ENCODE peak calls at places on chromosomes 13 and 19, in five cellular contexts. G is AG04450, A is heart right ventricle, I is tibial nerve, Y is HL-60. Z is an unnamed sample.

GRCh38 chr13:101767096-101767495 is 314.6 kb downstream of the ITGBL1 start:
- DNase-seq in G (no peak), A (no peak), I (no peak), Y (no peak), Z (no peak)

GRCh38 chr13:29888306-29888705 is 37.9 kb upstream of the UBL3 start:
- DNase-seq in G (no peak), A (no peak), I (no peak), Y (no peak), Z (no peak)

GRCh38 chr19:18385359-18385674 is 641 bp upstream of the GDF15 start:
- DNase-seq in G (no peak), A (no peak), I (no peak), Y (no peak), Z (no peak)

GRCh38 chr19:46903458-46903857 is 42.7 kb downstream of the ARHGAP35 start:
- DNase-seq in G (no peak), A (no peak), I (no peak), Y (no peak), Z (no peak)

GRCh38 chr13:45825124-45825650 is 26.4 kb downstream of the SIAH3 start:
- DNase-seq in G (no peak), A (no peak), I (no peak), Y (no peak), Z (no peak)

GRCh38 chr19:34480971-34481821 is at the start of gene WTIP:
- DNase-seq in G (peak), A (peak), I (peak), Y (no peak), Z (no peak)

GRCh38 chr13:24060993-24061392 is 99.5 kb upstream of the SPATA13 start:
- DNase-seq in G (no peak), A (no peak), I (no peak), Y (no peak), Z (no peak)

GRCh38 chr13:58298556-58299135 is 667.1 kb downstream of the PCDH17 start:
- DNase-seq in G (no peak), A (no peak), I (no peak), Y (no peak), Z (no peak)

GRCh38 chr13:51435002-51435578 is 17.7 kb downstream of the INTS6 start:
- DNase-seq in G (no peak), A (no peak), I (no peak), Y (no peak), Z (no peak)

GRCh38 chr19:41913476-41914190 is 14.6 kb downstream of the ERFL start:
- DNase-seq in G (no peak), A (no peak), I (no peak), Y (no peak), Z (no peak)

GRCh38 chr19:29662604-29663404 is 2.5 kb upstream of the PLEKHF1 start:
- DNase-seq in G (peak), A (peak), I (no peak), Y (no peak), Z (no peak)

GRCh38 chr13:68616600-68617222 is 1386.6 kb upstream of the PCDH9 start:
- DNase-seq in G (no peak), A (no peak), I (no peak), Y (no peak), Z (no peak)

GRCh38 chr13:40982772-40983171 is 36.3 kb downstream of the ELF1 start:
- DNase-seq in G (no peak), A (no peak), I (no peak), Y (peak), Z (peak)

GRCh38 chr13:90118467-90119071 is 1228.9 kb upstream of the MIR17HG start:
- DNase-seq in G (no peak), A (no peak), I (no peak), Y (no peak), Z (no peak)

GRCh38 chr19:28960586-28960985 is 252.4 kb downstream of the UQCRFS1 start:
- DNase-seq in G (no peak), A (no peak), I (no peak), Y (no peak), Z (no peak)

GRCh38 chr13:32838985-32839384 is 177.2 kb upstream of the KL start:
- DNase-seq in G (no peak), A (no peak), I (no peak), Y (no peak), Z (no peak)

GRCh38 chr13:94112227-94112626 is 367.3 kb downstream of the DCT start:
- DNase-seq in G (peak), A (no peak), I (peak), Y (no peak), Z (no peak)

GRCh38 chr19:43532571-43532961 is 422 bp upstream of the ZNF575 start:
- DNase-seq in G (no peak), A (peak), I (peak), Y (no peak), Z (no peak)

GRCh38 chr19:55472463-55472862 is 4.0 kb upstream of the ZNF628 start:
- DNase-seq in G (no peak), A (no peak), I (no peak), Y (no peak), Z (no peak)

GRCh38 chr13:35164324-35164932 is 222.4 kb downstream of the NBEA start:
- DNase-seq in G (no peak), A (no peak), I (no peak), Y (no peak), Z (peak)

GRCh38 chr19:17755977-17756670 is 4.8 kb downstream of the FCHO1 start:
- DNase-seq in G (no peak), A (peak), I (no peak), Y (no peak), Z (no peak)

GRCh38 chr13:77009011-77009410 is 17.1 kb downstream of the CLN5 start:
- DNase-seq in G (no peak), A (no peak), I (no peak), Y (no peak), Z (no peak)

GRCh38 chr13:44072536-44072935 is 192.8 kb downstream of the LACC1 start:
- DNase-seq in G (no peak), A (no peak), I (no peak), Y (no peak), Z (no peak)

GRCh38 chr19:30898353-30899103 is 450.7 kb downstream of the TSHZ3 start:
- DNase-seq in G (no peak), A (no peak), I (no peak), Y (no peak), Z (no peak)

GRCh38 chr13:110590577-110590976 is 24.8 kb upstream of the NAXD start:
- DNase-seq in G (no peak), A (no peak), I (no peak), Y (no peak), Z (no peak)

GRCh38 chr19:18438331-18439024 is 545 bp upstream of the ISYNA1 start:
- DNase-seq in G (no peak), A (peak), I (no peak), Y (no peak), Z (no peak)

GRCh38 chr13:51818771-51819511 is 15.0 kb upstream of the DHRS12 start:
- DNase-seq in G (peak), A (no peak), I (no peak), Y (no peak), Z (no peak)

GRCh38 chr13:20387441-20387971 is 138.2 kb downstream of the CRYL1 start:
- DNase-seq in G (peak), A (no peak), I (no peak), Y (peak), Z (no peak)

GRCh38 chr19:22545751-22546150 is 88.4 kb upstream of the ZNF492 start:
- DNase-seq in G (no peak), A (peak), I (no peak), Y (peak), Z (no peak)

GRCh38 chr19:7610491-7611240 is 15.0 kb downstream of the CAMSAP3 start:
- DNase-seq in G (no peak), A (no peak), I (no peak), Y (no peak), Z (no peak)

GRCh38 chr13:30371649-30372265 is 50.5 kb upstream of the UBE2L5 start:
- DNase-seq in G (no peak), A (no peak), I (no peak), Y (peak), Z (peak)

GRCh38 chr13:25902946-25903345 is 148.9 kb downstream of the SHISA2 start:
- DNase-seq in G (no peak), A (no peak), I (no peak), Y (no peak), Z (peak)

GRCh38 chr13:101292711-101293110 is 123.6 kb downstream of the NALCN start:
- DNase-seq in G (no peak), A (no peak), I (no peak), Y (no peak), Z (no peak)

GRCh38 chr19:42152285-42152684 is 20.0 kb upstream of the POU2F2 start:
- DNase-seq in G (no peak), A (no peak), I (no peak), Y (no peak), Z (no peak)

GRCh38 chr13:51501592-51502205 is 48.9 kb upstream of the INTS6 start:
- DNase-seq in G (no peak), A (no peak), I (no peak), Y (no peak), Z (no peak)

GRCh38 chr13:27868639-27869435 is 51.0 kb upstream of the PDX1 start:
- DNase-seq in G (no peak), A (no peak), I (no peak), Y (no peak), Z (no peak)

GRCh38 chr19:57191141-57192063 is at the start of gene ZNF264:
- DNase-seq in G (peak), A (peak), I (peak), Y (peak), Z (peak)
- H3K4me3 ChIP-seq in G (peak), A (peak), I (peak), Y (peak), Z (peak)

GRCh38 chr19:16668176-16668575 is 7.2 kb downstream of the TMEM38A start:
- DNase-seq in G (no peak), A (no peak), I (no peak), Y (no peak), Z (no peak)
- H3K27ac ChIP-seq in G (no peak), A (no peak), I (no peak), Y (no peak), Z (no peak)

DNA sequence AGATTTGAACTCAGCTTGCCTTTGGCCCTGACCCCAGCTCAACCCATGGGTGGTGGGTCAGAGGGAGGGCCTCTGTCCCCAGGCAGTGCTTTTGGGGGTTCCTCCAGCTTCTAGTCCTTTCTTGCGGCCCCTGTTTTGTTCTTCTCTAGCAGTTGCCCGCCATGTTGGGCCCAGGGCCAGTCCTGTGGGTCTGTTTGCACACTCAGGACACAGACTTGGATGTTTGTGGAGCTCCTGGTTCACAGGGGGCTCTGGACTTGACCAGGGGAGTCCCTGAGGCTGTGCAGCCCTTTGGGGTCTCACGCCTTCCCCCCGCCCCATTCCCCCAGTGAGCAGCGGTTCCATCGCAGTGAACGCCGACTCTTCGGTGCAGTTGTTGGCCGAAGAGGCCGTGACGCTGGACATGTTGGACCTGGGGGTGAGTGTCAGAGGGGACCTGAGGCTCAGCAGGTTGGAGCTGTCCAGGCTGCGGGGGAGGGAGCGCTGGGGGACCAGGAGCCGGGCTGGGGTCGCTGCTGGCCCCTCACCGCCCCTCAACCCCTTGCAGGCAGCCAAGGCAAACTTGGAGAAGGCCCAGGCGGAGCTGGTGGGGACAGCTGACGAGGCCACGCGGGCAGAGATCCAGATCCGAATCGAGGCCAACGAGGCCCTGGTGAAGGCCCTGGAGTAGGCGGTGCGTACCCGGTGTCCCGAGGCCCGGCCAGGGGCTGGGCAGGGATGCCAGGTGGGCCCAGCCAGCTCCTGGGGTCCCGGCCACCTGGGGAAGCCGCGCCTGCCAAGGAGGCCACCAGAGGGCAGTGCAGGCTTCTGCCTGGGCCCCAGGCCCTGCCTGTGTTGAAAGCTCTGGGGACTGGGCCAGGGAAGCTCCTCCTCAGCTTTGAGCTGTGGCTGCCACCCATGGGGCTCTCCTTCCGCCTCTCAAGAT is 2.5 kb downstream of the ATP5F1D start:
- DNase-seq in G (no peak), A (peak), I (no peak), Y (peak), Z (peak)
- H3K4me3 ChIP-seq in G (peak), A (peak), I (peak), Y (peak), Z (no peak)

GRCh38 chr19:10911579-10912363 is 16.7 kb downstream of the YIPF2 start:
- DNase-seq in G (no peak), A (no peak), I (no peak), Y (no peak), Z (no peak)
- H3K27ac ChIP-seq in G (no peak), A (no peak), I (no peak), Y (no peak), Z (no peak)

GRCh38 chr13:114268344-114269280 is 12.8 kb upstream of the UPF3A start:
- DNase-seq in G (no peak), A (no peak), I (no peak), Y (no peak), Z (no peak)

GRCh38 chr13:114266241-114266640 is 15.2 kb upstream of the UPF3A start:
- DNase-seq in G (no peak), A (no peak), I (no peak), Y (no peak), Z (no peak)

GRCh38 chr13:114272977-114273376 is 8.4 kb upstream of the UPF3A start:
- DNase-seq in G (no peak), A (no peak), I (no peak), Y (peak), Z (no peak)

GRCh38 chr13:114264886-114265611 is 16.4 kb upstream of the UPF3A start:
- DNase-seq in G (no peak), A (no peak), I (no peak), Y (no peak), Z (no peak)

DNA sequence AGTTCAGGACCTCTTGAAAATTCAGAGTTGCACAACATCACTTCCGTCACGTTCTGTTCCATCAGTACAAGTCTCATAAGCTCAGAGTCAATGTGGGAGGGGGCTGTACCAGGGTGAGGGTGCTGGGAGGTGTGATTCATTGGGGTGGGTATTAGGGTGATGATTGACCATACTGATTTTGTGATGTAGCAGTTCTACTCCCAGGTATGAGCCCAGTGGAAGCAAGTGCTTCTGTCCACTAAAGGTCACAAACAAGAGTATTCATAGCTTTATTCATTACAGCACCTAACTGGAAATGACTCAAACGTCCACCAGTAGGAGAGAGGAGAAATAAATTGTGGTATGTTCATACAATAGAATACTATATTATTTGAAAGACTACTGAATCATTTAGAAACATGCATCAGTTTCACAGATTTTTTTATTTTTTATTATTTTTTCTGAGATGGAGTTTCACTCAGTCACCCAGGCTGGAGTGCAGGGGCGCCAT is 12.1 kb upstream of the UPF3A start:
- DNase-seq in G (no peak), A (no peak), I (no peak), Y (no peak), Z (no peak)
- H3K4me3 ChIP-seq in G (no peak), A (no peak), I (no peak), Y (no peak), Z (no peak)

GRCh38 chr19:1957562-1958248 is 16.7 kb downstream of the CSNK1G2 start:
- DNase-seq in G (no peak), A (no peak), I (no peak), Y (no peak), Z (no peak)
- H3K27ac ChIP-seq in G (no peak), A (no peak), I (peak), Y (no peak), Z (no peak)

GRCh38 chr13:42487221-42487620 is 86.7 kb upstream of the TNFSF11 start:
- DNase-seq in G (no peak), A (no peak), I (no peak), Y (no peak), Z (no peak)
- H3K4me3 ChIP-seq in G (no peak), A (no peak), I (no peak), Y (no peak), Z (no peak)

DNA sequence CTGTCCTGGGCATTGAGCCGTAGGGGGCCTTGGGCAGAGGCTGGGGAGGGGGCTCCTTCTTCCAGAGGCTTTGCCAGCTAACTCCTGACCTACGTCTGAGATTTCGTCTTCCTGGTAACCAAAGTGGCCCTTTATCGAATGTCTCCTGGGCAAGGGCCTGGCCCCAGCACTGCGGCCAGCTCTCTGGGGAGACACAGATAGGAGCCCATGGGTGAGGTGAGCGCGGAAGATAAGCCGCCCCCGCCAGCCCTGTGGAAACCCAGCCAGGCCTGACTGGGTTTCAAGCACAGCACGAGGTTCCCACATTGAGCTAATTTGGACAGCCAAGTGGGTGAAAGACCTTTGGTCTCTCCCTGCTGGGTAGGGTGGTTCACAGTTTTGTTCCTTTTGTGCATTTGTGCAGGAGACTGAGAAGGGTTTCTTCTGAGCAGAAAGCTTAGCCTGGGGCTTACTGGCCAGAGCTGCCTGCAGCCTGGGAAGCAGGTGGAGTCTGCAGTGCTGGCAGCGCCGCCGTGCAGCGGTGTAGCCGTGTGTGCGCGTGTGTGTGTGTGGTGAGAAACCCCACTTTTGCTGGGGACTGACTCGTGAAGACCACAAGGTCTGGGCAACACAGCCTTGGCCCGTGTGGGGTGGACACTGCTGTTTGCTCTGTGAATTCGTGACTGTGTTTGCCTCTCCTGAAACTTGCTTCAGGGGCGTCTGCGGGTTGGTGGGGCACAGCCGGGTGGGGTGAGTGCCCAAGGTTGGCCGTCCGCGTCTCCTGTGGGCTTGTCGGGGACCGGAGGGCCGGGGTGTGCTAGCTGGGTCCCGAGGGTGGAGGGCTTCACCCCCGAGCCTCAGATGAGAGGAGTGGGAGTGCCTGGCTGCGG is 2.5 kb downstream of the BSG start:
- DNase-seq in G (no peak), A (peak), I (no peak), Y (peak), Z (no peak)
- H3K27ac ChIP-seq in G (peak), A (peak), I (peak), Y (peak), Z (peak)

DNA sequence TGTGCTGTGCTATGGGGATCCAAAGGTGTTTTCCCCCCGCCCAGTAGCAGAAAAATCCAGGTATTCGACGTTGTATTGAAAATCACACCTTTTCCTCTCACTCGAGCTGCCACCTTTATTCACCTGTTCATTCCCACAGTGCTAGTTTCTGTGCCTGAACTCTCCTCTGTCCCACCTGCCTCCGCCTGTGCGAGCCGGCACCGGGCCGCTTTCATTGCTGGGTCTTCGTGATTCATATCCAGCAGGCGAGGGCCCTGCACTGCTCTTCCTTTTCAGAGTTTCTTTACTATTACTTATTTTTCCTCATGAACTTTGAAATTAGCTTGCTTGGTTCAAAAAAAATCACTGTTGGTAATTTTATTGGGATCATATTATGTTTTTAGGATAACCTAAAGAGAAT is 42.4 kb upstream of the SOX1 start:
- DNase-seq in G (no peak), A (no peak), I (no peak), Y (no peak), Z (no peak)
- H3K4me3 ChIP-seq in G (no peak), A (no peak), I (no peak), Y (no peak), Z (no peak)

Z was measured in CD8-positive, alpha-beta memory T cell.